ENCODE peak calls at places on chromosomes 11 and 22, in four cellular contexts. One of them, this sample, is unnamed.
A peak's percentile ranks its signal among the peaks of the same experiment; 100 is the strongest.

GRCh38 chr11:83349371-83349770 is 63.2 kb upstream of the CCDC90B start:
- ATAC-seq in activated B cell treated with CpG ODN at 0.5 μM for 24 hours: no peak
- ATAC-seq in gastroesophageal sphincter: no peak
- ATAC-seq in stimulated activated naive CD8-positive, alpha-beta T cell treated with anti-CD3 and anti-CD28 coated beads, Interleukin-15, amount 100 ng/mL, for 72 hours: no peak
- ATAC-seq in this sample: no peak

GRCh38 chr11:61125310-61125684 is 23.0 kb downstream of the CD5 start:
- ATAC-seq in activated B cell treated with CpG ODN at 0.5 μM for 24 hours: no peak
- ATAC-seq in stimulated activated naive CD8-positive, alpha-beta T cell treated with anti-CD3 and anti-CD28 coated beads, Interleukin-15, amount 100 ng/mL, for 72 hours: no peak
- ATAC-seq in gastroesophageal sphincter: no peak
- ATAC-seq in this sample: no peak

GRCh38 chr11:66981976-66982578 is 7.0 kb downstream of the C11orf86 start:
- ATAC-seq in activated B cell treated with CpG ODN at 0.5 μM for 24 hours: no peak
- ATAC-seq in stimulated activated naive CD8-positive, alpha-beta T cell treated with anti-CD3 and anti-CD28 coated beads, Interleukin-15, amount 100 ng/mL, for 72 hours: peak; percentile 53
- ATAC-seq in gastroesophageal sphincter: no peak
- ATAC-seq in this sample: peak; percentile 67

GRCh38 chr11:60396790-60397189 is 531 bp downstream of the MS4A14 start:
- ATAC-seq in activated B cell treated with CpG ODN at 0.5 μM for 24 hours: peak; percentile 92
- ATAC-seq in gastroesophageal sphincter: no peak
- ATAC-seq in stimulated activated naive CD8-positive, alpha-beta T cell treated with anti-CD3 and anti-CD28 coated beads, Interleukin-15, amount 100 ng/mL, for 72 hours: no peak
- ATAC-seq in this sample: peak; percentile 38

GRCh38 chr22:31826443-31826842 is 72.6 kb downstream of the DEPDC5 start:
- ATAC-seq in stimulated activated naive CD8-positive, alpha-beta T cell treated with anti-CD3 and anti-CD28 coated beads, Interleukin-15, amount 100 ng/mL, for 72 hours: no peak
- ATAC-seq in activated B cell treated with CpG ODN at 0.5 μM for 24 hours: no peak
- ATAC-seq in gastroesophageal sphincter: no peak
- ATAC-seq in this sample: peak; percentile 71

GRCh38 chr11:48093795-48094642 is 113.7 kb downstream of the PTPRJ start:
- ATAC-seq in stimulated activated naive CD8-positive, alpha-beta T cell treated with anti-CD3 and anti-CD28 coated beads, Interleukin-15, amount 100 ng/mL, for 72 hours: no peak
- ATAC-seq in activated B cell treated with CpG ODN at 0.5 μM for 24 hours: peak; percentile 42
- ATAC-seq in gastroesophageal sphincter: no peak
- ATAC-seq in this sample: peak; percentile 84

GRCh38 chr11:130775306-130776043 is 140.8 kb downstream of the SNX19 start:
- ATAC-seq in stimulated activated naive CD8-positive, alpha-beta T cell treated with anti-CD3 and anti-CD28 coated beads, Interleukin-15, amount 100 ng/mL, for 72 hours: no peak
- ATAC-seq in activated B cell treated with CpG ODN at 0.5 μM for 24 hours: no peak
- ATAC-seq in gastroesophageal sphincter: no peak
- ATAC-seq in this sample: peak; percentile 88

GRCh38 chr11:93796424-93796823 is 12.3 kb downstream of the MED17 start:
- ATAC-seq in gastroesophageal sphincter: no peak
- ATAC-seq in stimulated activated naive CD8-positive, alpha-beta T cell treated with anti-CD3 and anti-CD28 coated beads, Interleukin-15, amount 100 ng/mL, for 72 hours: no peak
- ATAC-seq in activated B cell treated with CpG ODN at 0.5 μM for 24 hours: no peak
- ATAC-seq in this sample: no peak

GRCh38 chr22:20865869-20866445 is 7.2 kb downstream of the SNAP29 start:
- ATAC-seq in gastroesophageal sphincter: no peak
- ATAC-seq in stimulated activated naive CD8-positive, alpha-beta T cell treated with anti-CD3 and anti-CD28 coated beads, Interleukin-15, amount 100 ng/mL, for 72 hours: no peak
- ATAC-seq in activated B cell treated with CpG ODN at 0.5 μM for 24 hours: no peak
- ATAC-seq in this sample: no peak

GRCh38 chr22:25666308-25666707 is 75.7 kb upstream of the MYO18B start:
- ATAC-seq in stimulated activated naive CD8-positive, alpha-beta T cell treated with anti-CD3 and anti-CD28 coated beads, Interleukin-15, amount 100 ng/mL, for 72 hours: no peak
- ATAC-seq in gastroesophageal sphincter: peak; percentile 62
- ATAC-seq in activated B cell treated with CpG ODN at 0.5 μM for 24 hours: no peak
- ATAC-seq in this sample: no peak

GRCh38 chr11:8676458-8676857 is 6.0 kb downstream of the TRIM66 start:
- ATAC-seq in gastroesophageal sphincter: no peak
- ATAC-seq in stimulated activated naive CD8-positive, alpha-beta T cell treated with anti-CD3 and anti-CD28 coated beads, Interleukin-15, amount 100 ng/mL, for 72 hours: no peak
- ATAC-seq in activated B cell treated with CpG ODN at 0.5 μM for 24 hours: no peak
- ATAC-seq in this sample: no peak

GRCh38 chr11:110883266-110883665 is 171.0 kb upstream of the ARHGAP20 start:
- ATAC-seq in gastroesophageal sphincter: no peak
- ATAC-seq in stimulated activated naive CD8-positive, alpha-beta T cell treated with anti-CD3 and anti-CD28 coated beads, Interleukin-15, amount 100 ng/mL, for 72 hours: no peak
- ATAC-seq in activated B cell treated with CpG ODN at 0.5 μM for 24 hours: no peak
- ATAC-seq in this sample: no peak

GRCh38 chr11:46377266-46377665 is 4.2 kb upstream of the MDK start:
- ATAC-seq in stimulated activated naive CD8-positive, alpha-beta T cell treated with anti-CD3 and anti-CD28 coated beads, Interleukin-15, amount 100 ng/mL, for 72 hours: no peak
- ATAC-seq in activated B cell treated with CpG ODN at 0.5 μM for 24 hours: no peak
- ATAC-seq in gastroesophageal sphincter: no peak
- ATAC-seq in this sample: no peak

This sample was measured in esophagus mucosa.